ENCODE peak calls at places on chromosome 16, in seven cellular contexts. R is bronchial epithelial cell, Z is esophagus squamous epithelium, M is endodermal cell, H is HCT116, P is left ventricle myocardium inferior, O is GM06990. A is an unnamed sample. For H3K27me3, the result is how much of the 10 kb centered on the place peaks cover.

GRCh38 chr16:10525214-10525825 is 55.1 kb downstream of the EMP2 start:
- DNase-seq in Z (no peak), M (no peak), R (no peak), P (no peak), O (no peak), H (no peak), A (no peak)

GRCh38 chr16:84851192-84852127 is 31.7 kb downstream of the CRISPLD2 start:
- DNase-seq in P (no peak), M (no peak), R (peak), Z (no peak), H (no peak), O (no peak), A (peak)

GRCh38 chr16:19136549-19137196 is 22.9 kb downstream of the ITPRIPL2 start:
- DNase-seq in M (no peak), Z (no peak), H (no peak), R (peak), O (no peak), P (no peak), A (no peak)

GRCh38 chr16:10465821-10466220 is 80.0 kb downstream of the ATF7IP2 start:
- DNase-seq in O (no peak), R (no peak), H (no peak), Z (no peak), P (no peak), M (no peak), A (no peak)

GRCh38 chr16:19437280-19437679 is 19.6 kb downstream of the TMC5 start:
- DNase-seq in M (no peak), Z (no peak), R (no peak), O (no peak), H (no peak), P (no peak), A (no peak)

GRCh38 chr16:22257440-22257839 is 39.8 kb upstream of the POLR3E start:
- DNase-seq in H (no peak), Z (no peak), M (peak), R (no peak), O (no peak), P (no peak), A (no peak)

GRCh38 chr16:70257391-70257790 is 5.7 kb upstream of the EXOSC6 start:
- DNase-seq in Z (no peak), P (no peak), H (no peak), O (no peak), M (peak), R (no peak), A (no peak)

GRCh38 chr16:54135361-54136275 is 151.0 kb downstream of the IRX3 start:
- DNase-seq in P (no peak), O (no peak), Z (no peak), M (no peak), R (peak), H (no peak), A (peak)

GRCh38 chr16:15874745-15875314 is 13.6 kb downstream of the CEP20 start:
- DNase-seq in P (peak), R (peak), Z (no peak), M (peak), O (no peak), H (peak), A (no peak)

GRCh38 chr16:70267516-70267915 is 15.8 kb upstream of the EXOSC6 start:
- DNase-seq in P (no peak), O (no peak), R (peak), M (peak), Z (no peak), H (peak), A (no peak)

GRCh38 chr16:72530434-72530833 is 358.5 kb upstream of the PMFBP1 start:
- DNase-seq in R (peak), M (no peak), Z (no peak), P (no peak), O (no peak), H (peak), A (no peak)

GRCh38 chr16:88344411-88345030 is 38.2 kb upstream of the ZNF469 start:
- DNase-seq in Z (no peak), R (no peak), H (no peak), P (peak), O (no peak), M (no peak), A (no peak)

GRCh38 chr16:29674188-29674587 is 4.8 kb upstream of the QPRT start:
- DNase-seq in H (no peak), O (no peak), R (no peak), P (peak), Z (no peak), M (no peak), A (no peak)

GRCh38 chr16:63613701-63614100 is 1508.2 kb downstream of the CDH11 start:
- DNase-seq in H (no peak), Z (no peak), P (no peak), R (peak), M (no peak), O (no peak), A (peak)

GRCh38 chr16:72877374-72878028 is 170.4 kb downstream of the ZFHX3 start:
- DNase-seq in Z (no peak), O (no peak), M (peak), P (no peak), H (peak), R (peak), A (peak)

GRCh38 chr16:89560413-89561194 is at the start of gene RPL13:
- DNase-seq in O (peak), R (peak), M (peak), P (peak), Z (peak), H (peak), A (peak)
- TF ChIP-seq CTCF in O (no peak), R (no peak), M (peak), P (no peak), Z (no peak), H (no peak), A (no peak)

GRCh38 chr16:86895609-86896008 is 317.3 kb downstream of the FOXL1 start:
- DNase-seq in O (no peak), M (no peak), H (no peak), R (no peak), P (no peak), Z (no peak), A (no peak)

GRCh38 chr16:86894168-86894567 is 315.8 kb downstream of the FOXL1 start:
- DNase-seq in P (no peak), M (no peak), Z (no peak), O (no peak), R (no peak), H (no peak), A (no peak)

GRCh38 chr16:86896976-86897375 is 318.6 kb downstream of the FOXL1 start:
- DNase-seq in R (no peak), H (no peak), P (no peak), O (no peak), Z (no peak), M (no peak), A (no peak)

GRCh38 chr16:86893513-86893912 is 315.2 kb downstream of the FOXL1 start:
- DNase-seq in H (no peak), O (no peak), P (no peak), M (no peak), Z (no peak), R (no peak), A (no peak)

GRCh38 chr16:86894925-86895324 is 316.6 kb downstream of the FOXL1 start:
- DNase-seq in O (no peak), Z (no peak), R (no peak), P (no peak), H (no peak), M (no peak), A (no peak)
- H3K27me3 ChIP-seq in O (under half), Z (half or more), R (under half), P (under half), H (under half), M (under half), A (under half)

DNA sequence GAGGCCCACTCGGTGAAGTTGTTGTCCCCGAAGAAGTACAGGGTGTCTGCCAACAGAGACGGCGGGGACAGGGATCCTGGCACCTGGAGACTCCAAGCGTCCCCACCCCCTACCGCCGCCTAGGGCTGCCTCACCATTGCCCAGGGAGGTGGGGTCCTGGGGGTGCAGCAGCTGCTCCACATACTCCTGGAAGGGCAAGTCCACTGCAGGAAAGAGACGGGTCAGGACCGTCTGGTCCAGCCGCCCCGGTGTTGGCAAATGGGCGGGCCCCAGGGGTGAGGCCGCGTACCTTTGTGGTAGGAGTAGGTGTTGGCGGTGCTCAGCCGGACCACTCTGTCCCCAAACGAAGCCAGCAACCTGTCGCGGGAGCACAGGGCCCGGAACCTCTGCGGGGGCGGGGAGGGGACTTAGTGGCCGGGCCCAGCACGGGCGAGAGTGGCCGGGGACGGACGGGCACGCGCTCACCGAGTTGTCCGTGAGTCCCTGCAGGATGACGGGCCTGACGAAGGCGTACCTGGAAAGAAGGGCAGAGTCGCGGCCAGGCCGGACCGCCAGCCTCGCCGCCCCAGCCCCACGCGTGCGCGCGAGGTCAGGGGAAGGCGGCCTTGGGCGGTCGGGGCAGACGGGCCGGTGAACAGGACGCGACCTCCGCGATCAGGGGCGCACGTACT is 603 bp downstream of the JMJD8 start:
- DNase-seq in P (no peak), H (no peak), O (no peak), Z (no peak), M (peak), R (no peak), A (no peak)
- H3K4me3 ChIP-seq in P (peak), H (peak), O (peak), Z (peak), M (peak), R (peak), A (peak)

GRCh38 chr16:89705006-89705405 is 3.5 kb upstream of the SPATA2L start:
- DNase-seq in Z (no peak), P (no peak), M (no peak), H (no peak), R (no peak), O (no peak), A (no peak)

GRCh38 chr16:89704281-89704680 is 2.8 kb upstream of the SPATA2L start:
- DNase-seq in H (no peak), P (no peak), Z (no peak), M (peak), O (no peak), R (no peak), A (no peak)

GRCh38 chr16:89700100-89700648 is 1.3 kb downstream of the SPATA2L start:
- DNase-seq in P (peak), M (peak), Z (peak), O (peak), R (peak), H (peak), A (peak)

GRCh38 chr16:89700649-89701424 is 668 bp downstream of the SPATA2L start:
- DNase-seq in Z (no peak), R (peak), M (peak), O (peak), P (no peak), H (no peak), A (no peak)

GRCh38 chr16:89701425-89702406 is at the start of gene SPATA2L:
- DNase-seq in O (peak), M (peak), Z (peak), H (peak), R (peak), P (peak), A (peak)
- TF ChIP-seq CTCF in O (peak), M (peak), Z (peak), H (no peak), R (peak), P (peak), A (peak)

GRCh38 chr16:30694926-30695678 is 3.9 kb upstream of the SRCAP start:
- DNase-seq in R (no peak), Z (no peak), O (no peak), P (no peak), H (no peak), M (no peak), A (no peak)

GRCh38 chr16:30688701-30689100 is 10.3 kb upstream of the SRCAP start:
- DNase-seq in P (no peak), R (no peak), M (no peak), H (no peak), O (no peak), Z (no peak), A (no peak)

GRCh38 chr16:30691907-30692306 is 7.1 kb upstream of the SRCAP start:
- DNase-seq in P (no peak), O (no peak), Z (no peak), H (no peak), R (no peak), M (no peak), A (no peak)

GRCh38 chr16:30697264-30698138 is 1.5 kb upstream of the SRCAP start:
- DNase-seq in P (no peak), H (no peak), Z (no peak), R (no peak), M (no peak), O (no peak), A (peak)

GRCh38 chr16:30692381-30693074 is 6.4 kb upstream of the SRCAP start:
- DNase-seq in M (peak), P (no peak), H (no peak), Z (no peak), R (no peak), O (no peak), A (no peak)
- H3K27me3 ChIP-seq in M (half or more), P (under half), H (under half), Z (under half), R (under half), O (under half), A (under half)

A was measured in kidney epithelial cell.